ENCODE peak calls at places on chromosomes 2 and 18, in four cellular contexts. Y is K562, E is HepG2, T is H1. A is an unnamed sample.

GRCh38 chr2:68880213-68880612 is 9.0 kb upstream of the BMP10 start:
- DNase-seq in Y (no peak), E (no peak), T (no peak), A (no peak)

GRCh38 chr2:234427081-234428058 is 69.5 kb downstream of the ARL4C start:
- DNase-seq in T (peak; percentile 53), Y (no peak), E (no peak), A (no peak)

GRCh38 chr2:31378389-31378788 is 36.2 kb downstream of the XDH start:
- DNase-seq in T (no peak), Y (no peak), E (no peak), A (no peak)

GRCh38 chr2:236574424-236575145 is 5.0 kb downstream of the ACKR3 start:
- DNase-seq in Y (no peak), E (no peak), T (no peak), A (no peak)

GRCh38 chr2:85273732-85274731 is 53.8 kb downstream of the TGOLN2 start:
- DNase-seq in T (no peak), Y (no peak), E (peak; percentile 62), A (no peak)

GRCh38 chr2:143901185-143901842 is 618.6 kb downstream of the ZEB2 start:
- DNase-seq in T (no peak), Y (no peak), E (no peak), A (no peak)

GRCh38 chr2:32559136-32559535 is 68.7 kb upstream of the TTC27 start:
- DNase-seq in Y (no peak), T (no peak), E (no peak), A (no peak)

GRCh38 chr2:113876503-113877387 is 13.1 kb upstream of the ACTR3 start:
- DNase-seq in Y (peak; percentile 37), E (peak; percentile 98), T (no peak), A (no peak)

GRCh38 chr2:134433469-134433868 is 179.6 kb downstream of the MGAT5 start:
- DNase-seq in Y (no peak), T (no peak), E (no peak), A (no peak)
- TF ChIP-seq HDAC2 in Y (no peak), T (no peak), E (no peak), A (no peak)

GRCh38 chr2:124699001-124699565 is 674.0 kb downstream of the CNTNAP5 start:
- DNase-seq in E (no peak), Y (no peak), T (no peak), A (no peak)
- H3K9ac ChIP-seq in E (no peak overlapping the region), Y (no peak overlapping the region), T (no peak overlapping the region), A (no peak overlapping the region)

GRCh38 chr2:170101789-170102188 is 76.2 kb upstream of the MYO3B start:
- DNase-seq in T (no peak), E (no peak), Y (no peak), A (no peak)

GRCh38 chr2:170095380-170095779 is 82.6 kb upstream of the MYO3B start:
- DNase-seq in E (no peak), Y (no peak), T (no peak), A (no peak)

GRCh38 chr2:170098626-170099312 is 79.2 kb upstream of the MYO3B start:
- DNase-seq in Y (no peak), T (no peak), E (no peak), A (no peak)
- TF ChIP-seq HDAC2 in Y (no peak), T (no peak), E (no peak), A (no peak)

DNA sequence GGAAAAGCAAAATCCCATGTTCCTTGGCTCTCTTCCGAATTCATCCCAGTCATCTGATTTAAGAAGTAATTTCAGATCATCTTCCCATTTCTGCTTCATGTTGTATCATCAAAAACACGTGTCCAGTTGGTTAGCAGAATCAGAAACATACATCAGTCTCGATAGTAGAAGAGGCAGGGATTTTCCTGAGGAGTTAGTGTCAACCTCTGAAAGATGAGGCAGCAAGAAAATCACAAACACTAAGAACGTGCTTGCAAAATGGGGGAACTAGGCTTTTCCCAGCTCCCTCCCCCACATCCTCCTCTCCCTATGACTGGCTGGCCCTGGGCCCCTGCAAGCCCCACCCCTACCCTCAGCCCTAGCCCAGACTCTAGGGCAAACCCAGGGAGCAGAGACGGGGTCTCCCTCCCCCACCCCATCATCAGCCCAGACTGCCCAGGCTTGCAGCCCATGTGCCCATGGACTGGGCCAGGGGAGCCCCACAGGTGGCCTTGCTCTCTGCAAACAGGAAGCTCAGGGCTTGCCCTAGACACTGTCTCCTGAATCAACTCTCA is 161.0 kb upstream of the ID2 start:
- DNase-seq in T (no peak), Y (no peak), E (no peak), A (no peak)
- H3K9ac ChIP-seq in T (no peak overlapping the region), Y (no peak overlapping the region), E (no peak overlapping the region), A (no peak overlapping the region)

GRCh38 chr18:23316986-23317385 is 136.1 kb upstream of the RIOK3 start:
- DNase-seq in T (no peak), Y (no peak), E (no peak), A (no peak)
- TF ChIP-seq HDAC2 in T (no peak), Y (no peak), E (no peak), A (no peak)

A was measured in GM12878.